ENCODE peak calls at places on chromosomes 13 and 19, in eight cellular contexts. F is progenitor cell of endocrine pancreas, H is B cell, Z is AG10803, A is nephron progenitor cell, O is cardiac fibroblast, T is adrenal gland, X is HFFc6. L is an unnamed sample.

GRCh38 chr19:47786566-47786965 is 8.1 kb downstream of the SELENOW start:
- DNase-seq in H (no peak), T (no peak), X (no peak), O (no peak), F (no peak), Z (no peak), A (no peak), L (no peak)

GRCh38 chr13:76856141-76856571 is 30.0 kb downstream of the KCTD12 start:
- DNase-seq in O (peak; percentile 76), A (no peak), H (no peak), T (no peak), Z (peak; percentile 86), F (no peak), X (peak; percentile 36), L (no peak)

GRCh38 chr13:26445092-26445491 is 112.4 kb upstream of the WASF3 start:
- DNase-seq in H (no peak), A (no peak), Z (no peak), O (no peak), F (no peak), T (no peak), X (no peak), L (no peak)

GRCh38 chr19:31943778-31944177 is 401.6 kb upstream of the ZNF507 start:
- DNase-seq in H (no peak), O (no peak), T (no peak), A (no peak), X (no peak), Z (no peak), F (no peak), L (no peak)

GRCh38 chr13:88800505-88800904 is 1129.3 kb downstream of the SLITRK5 start:
- DNase-seq in T (no peak), X (no peak), H (no peak), O (no peak), Z (no peak), F (no peak), A (no peak), L (no peak)

GRCh38 chr19:50357178-50358100 is 8.0 kb downstream of the NAPSA start:
- DNase-seq in T (peak; percentile 91), F (peak; percentile 55), H (peak; percentile 86), X (peak; percentile 42), O (peak; percentile 62), Z (peak; percentile 52), A (peak; percentile 76), L (peak; percentile 67)

GRCh38 chr19:7789447-7789846 is 26.4 kb downstream of the CLEC4M start:
- DNase-seq in A (peak; percentile 56), Z (no peak), F (no peak), T (no peak), O (no peak), X (no peak), H (peak; percentile 60), L (no peak)

GRCh38 chr13:101942038-101942437 is 459.8 kb downstream of the FGF14 start:
- DNase-seq in F (no peak), A (peak; percentile 46), Z (peak; percentile 5), H (no peak), T (peak; percentile 62), O (peak; percentile 7), X (peak; percentile 3), L (peak; percentile 24)

GRCh38 chr19:7995756-7996155 is 9.7 kb downstream of the ELAVL1 start:
- DNase-seq in Z (no peak), T (no peak), H (no peak), F (no peak), X (no peak), O (no peak), A (no peak), L (no peak)

GRCh38 chr13:44050450-44051063 is 170.9 kb downstream of the LACC1 start:
- DNase-seq in T (no peak), X (no peak), Z (peak; percentile 27), A (no peak), O (peak; percentile 54), F (no peak), H (no peak), L (no peak)

GRCh38 chr19:19871932-19872331 is 6.2 kb downstream of the ZNF253 start:
- DNase-seq in O (no peak), Z (no peak), X (no peak), F (no peak), A (no peak), T (no peak), H (no peak), L (no peak)

GRCh38 chr13:37134411-37135041 is 29.1 kb upstream of the CSNK1A1L start:
- DNase-seq in Z (peak; percentile 93), H (no peak), A (peak; percentile 13), X (peak; percentile 69), T (no peak), O (peak; percentile 96), F (no peak), L (no peak)

GRCh38 chr13:26707122-26708006 is 53.2 kb downstream of the GPR12 start:
- DNase-seq in H (no peak), X (peak; percentile 43), Z (peak; percentile 50), O (peak; percentile 68), T (peak; percentile 68), F (no peak), A (peak; percentile 47), L (peak; percentile 41)

GRCh38 chr13:41588899-41589298 is 131.5 kb downstream of the RGCC start:
- DNase-seq in H (no peak), F (no peak), Z (peak; percentile 95), O (peak; percentile 74), A (no peak), T (no peak), X (peak; percentile 95), L (no peak)

GRCh38 chr13:28820099-28821051 is at the start of gene MTUS2:
- DNase-seq in O (no peak), T (no peak), X (no peak), A (peak; percentile 32), F (peak; percentile 24), Z (no peak), H (no peak), L (peak; percentile 11)

GRCh38 chr19:3503036-3503572 is 2.6 kb upstream of the DOHH start:
- DNase-seq in Z (no peak), H (no peak), T (peak; percentile 90), A (no peak), F (no peak), O (peak; percentile 32), X (no peak), L (no peak)

GRCh38 chr19:3333020-3333583 is 33.3 kb upstream of the NFIC start:
- DNase-seq in T (no peak), Z (no peak), A (no peak), F (no peak), O (no peak), X (no peak), H (no peak), L (no peak)

GRCh38 chr19:28128341-28128740 is 1084.6 kb downstream of the UQCRFS1 start:
- DNase-seq in A (no peak), F (no peak), O (no peak), T (no peak), Z (no peak), X (no peak), H (no peak), L (no peak)

GRCh38 chr19:13060964-13061927 is 41.4 kb downstream of the LYL1 start:
- DNase-seq in A (peak; percentile 94), X (peak; percentile 48), F (peak; percentile 81), T (peak; percentile 89), O (peak; percentile 81), Z (peak; percentile 61), H (peak; percentile 74), L (peak; percentile 92)

GRCh38 chr13:26423634-26424033 is 133.8 kb upstream of the WASF3 start:
- DNase-seq in X (no peak), Z (peak; percentile 65), O (peak; percentile 18), F (no peak), T (no peak), A (no peak), H (no peak), L (no peak)

GRCh38 chr13:33870046-33870668 is 52.2 kb downstream of the RFC3 start:
- DNase-seq in Z (no peak), F (no peak), X (no peak), A (no peak), O (no peak), H (no peak), T (no peak), L (no peak)

GRCh38 chr19:37929512-37929911 is 22.5 kb downstream of the SIPA1L3 start:
- DNase-seq in Z (no peak), A (no peak), H (no peak), T (no peak), F (no peak), O (no peak), X (no peak), L (no peak)

GRCh38 chr13:95564091-95564490 is 11.6 kb downstream of the CLDN10 start:
- DNase-seq in O (peak; percentile 39), H (no peak), X (peak; percentile 7), A (no peak), Z (no peak), T (no peak), F (no peak), L (no peak)
- TF ChIP-seq CTCF in O (peak; percentile 7), H (no peak), X (peak; percentile 31), A (no peak), Z (no peak), T (no peak), F (no peak), L (no peak)

DNA sequence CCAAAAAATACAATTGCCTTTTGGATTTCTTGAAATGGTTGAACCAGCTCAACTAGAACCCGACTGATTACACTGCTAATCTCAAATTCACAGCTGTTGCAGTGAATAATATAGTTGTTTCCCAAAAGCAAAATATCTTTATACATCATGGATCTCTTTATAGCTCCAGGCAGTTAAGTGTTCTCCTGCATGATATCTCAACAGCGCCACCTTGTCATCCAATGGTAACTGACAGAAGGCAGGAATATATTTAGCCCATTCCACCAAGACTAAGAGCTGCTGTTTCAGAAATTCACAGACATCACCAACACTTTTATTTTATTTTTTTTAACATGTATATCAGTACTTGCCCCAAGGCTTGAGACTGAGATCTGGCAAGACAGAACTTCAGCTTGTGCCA is 1141.0 kb upstream of the PRR20A start:
- DNase-seq in X (no peak), F (no peak), H (no peak), O (no peak), A (no peak), Z (no peak), T (no peak), L (no peak)
- TF ChIP-seq CTCF in X (no peak), F (peak; percentile 31), H (no peak), O (no peak), A (peak; percentile 21), Z (no peak), T (no peak), L (peak; percentile 35)

GRCh38 chr13:48532473-48533206 is at the start of gene RCBTB2:
- DNase-seq in A (peak; percentile 99), O (peak; percentile 98), F (peak; percentile 99), H (peak; percentile 99), X (peak; percentile 95), Z (peak; percentile 97), T (peak; percentile 99), L (peak; percentile 98)
- TF ChIP-seq CTCF in A (no peak), O (no peak), F (no peak), H (no peak), X (no peak), Z (no peak), T (no peak), L (no peak)

DNA sequence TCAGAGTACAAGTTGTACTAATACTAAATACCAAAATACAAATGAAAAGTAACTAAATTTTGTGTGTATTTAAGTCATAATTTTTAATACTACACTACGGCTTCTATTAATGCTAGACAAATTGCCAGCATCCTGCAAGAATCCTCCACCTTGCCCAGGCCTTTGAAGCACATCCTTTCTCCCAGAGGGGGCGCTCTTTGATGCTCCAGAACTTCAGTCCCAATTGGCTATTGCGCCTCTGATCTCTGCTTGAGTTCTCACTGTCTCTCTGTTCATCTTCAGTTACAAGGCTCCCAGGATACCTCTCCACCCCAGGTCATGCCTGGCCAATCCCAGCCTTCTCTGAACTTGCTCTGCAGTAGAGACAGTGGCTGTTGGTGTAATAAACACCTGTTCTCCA is 141.0 kb downstream of the DCLK1 start:
- DNase-seq in A (no peak), X (no peak), O (no peak), H (no peak), F (no peak), T (no peak), Z (no peak), L (no peak)
- TF ChIP-seq CTCF in A (no peak), X (peak; percentile 32), O (no peak), H (no peak), F (no peak), T (no peak), Z (no peak), L (no peak)